ENCODE peak calls at places on chromosomes 1 and 21, in seven cellular contexts. H is CD8-positive, alpha-beta memory T cell; E is uterus; B is DND-41; G is aorta; P is upper lobe of left lung; O is ovary. M is an unnamed sample.

GRCh38 chr1:46002751-46003150 is 129.7 kb downstream of the PIK3R3 start:
- DNase-seq in H (no peak), E (no peak), B (no peak), G (no peak), P (no peak), O (no peak), M (no peak)

GRCh38 chr21:42220138-42220701 is 1.3 kb downstream of the ABCG1 start:
- DNase-seq in H (peak; percentile 62), E (peak; percentile 54), B (peak; percentile 83), G (no peak), P (peak; percentile 79), O (peak; percentile 39), M (peak; percentile 10)

GRCh38 chr1:180267211-180267561 is 37.1 kb downstream of the LHX4 start:
- DNase-seq in H (no peak), E (no peak), B (no peak), G (peak; percentile 61), P (peak; percentile 61), O (no peak), M (no peak)

GRCh38 chr1:166730299-166730888 is 108.9 kb upstream of the POGK start:
- DNase-seq in H (no peak), E (no peak), B (no peak), G (no peak), P (no peak), O (no peak), M (no peak)

GRCh38 chr1:225431081-225431863 is 3.4 kb upstream of the LBR start:
- DNase-seq in H (no peak), E (no peak), B (no peak), G (no peak), P (peak; percentile 73), O (no peak), M (no peak)

GRCh38 chr1:22414244-22414751 is 37.4 kb upstream of the ZBTB40 start:
- DNase-seq in H (no peak), E (no peak), B (no peak), G (no peak), P (no peak), O (peak; percentile 50), M (no peak)

GRCh38 chr1:107009286-107009685 is 47.2 kb upstream of the PRMT6 start:
- DNase-seq in H (no peak), E (no peak), B (no peak), G (no peak), P (no peak), O (no peak), M (no peak)

GRCh38 chr1:68459796-68460195 is 10.0 kb upstream of the RPE65 start:
- DNase-seq in H (no peak), E (no peak), B (no peak), G (no peak), P (no peak), O (no peak), M (no peak)

GRCh38 chr1:61284226-61284854 is 202.0 kb downstream of the NFIA start:
- DNase-seq in H (no peak), E (no peak), B (no peak), G (no peak), P (no peak), O (no peak), M (no peak)

GRCh38 chr1:11407301-11407994 is 71.5 kb upstream of the DISP3 start:
- DNase-seq in H (no peak), E (no peak), B (peak; percentile 81), G (no peak), P (no peak), O (no peak), M (no peak)

GRCh38 chr1:98205291-98206017 is 284.6 kb upstream of the DPYD start:
- DNase-seq in H (no peak), E (no peak), B (no peak), G (no peak), P (no peak), O (no peak), M (no peak)

GRCh38 chr1:26723013-26723991 is 27.5 kb downstream of the ARID1A start:
- DNase-seq in H (peak; percentile 44), E (peak; percentile 89), B (peak; percentile 77), G (peak; percentile 89), P (no peak), O (peak; percentile 86), M (peak; percentile 96)

GRCh38 chr1:26724938-26725337 is 29.1 kb downstream of the ARID1A start:
- DNase-seq in H (no peak), E (no peak), B (no peak), G (no peak), P (no peak), O (no peak), M (no peak)

GRCh38 chr1:26721669-26722355 is 26.0 kb downstream of the ARID1A start:
- DNase-seq in H (no peak), E (no peak), B (no peak), G (no peak), P (no peak), O (no peak), M (no peak)

GRCh38 chr1:26726784-26727183 is 31.0 kb downstream of the ARID1A start:
- DNase-seq in H (no peak), E (no peak), B (no peak), G (no peak), P (no peak), O (no peak), M (no peak)

GRCh38 chr1:26724118-26724517 is 28.3 kb downstream of the ARID1A start:
- DNase-seq in H (no peak), E (no peak), B (no peak), G (no peak), P (no peak), O (no peak), M (no peak)
- H3K4me3 ChIP-seq in H (no peak overlapping the region), E (no peak overlapping the region), B (no peak overlapping the region), G (no peak overlapping the region), P (no peak overlapping the region), O (no peak overlapping the region), M (no peak overlapping the region)

GRCh38 chr1:147083919-147084272 is 88.4 kb downstream of the PRKAB2 start:
- DNase-seq in H (no peak), E (no peak), B (no peak), G (no peak), P (peak; percentile 34), O (no peak), M (no peak)

GRCh38 chr1:147084273-147085096 is 87.8 kb downstream of the PRKAB2 start:
- DNase-seq in H (peak; percentile 56), E (peak; percentile 25), B (no peak), G (peak; percentile 90), P (peak; percentile 88), O (peak; percentile 35), M (peak; percentile 46)

GRCh38 chr1:147080671-147081394 is 91.4 kb downstream of the PRKAB2 start:
- DNase-seq in H (no peak), E (no peak), B (no peak), G (no peak), P (peak; percentile 27), O (no peak), M (no peak)

GRCh38 chr1:147089457-147089856 is 82.8 kb downstream of the PRKAB2 start:
- DNase-seq in H (no peak), E (no peak), B (no peak), G (no peak), P (no peak), O (no peak), M (no peak)

DNA sequence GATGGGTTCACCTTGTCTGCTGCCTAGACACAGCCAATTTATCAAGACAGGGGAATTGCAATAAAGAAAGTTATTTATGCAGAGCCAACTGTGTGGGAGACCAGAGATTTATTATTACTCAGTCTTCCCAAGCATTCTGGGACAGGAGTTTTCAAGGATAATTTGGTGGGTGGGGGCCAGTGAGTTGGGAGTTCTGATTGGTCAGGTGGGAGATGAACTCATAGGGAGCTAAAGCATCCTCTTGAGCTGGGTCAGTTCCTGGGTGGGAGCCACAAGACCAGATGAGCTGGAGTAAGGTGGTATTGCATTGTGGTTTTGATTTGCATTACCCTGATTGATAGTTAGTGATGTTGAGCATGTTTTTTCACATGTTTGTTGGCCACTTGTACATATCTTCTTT is 86.1 kb downstream of the PRKAB2 start:
- DNase-seq in H (no peak), E (no peak), B (no peak), G (no peak), P (no peak), O (no peak), M (no peak)
- H3K9me3 ChIP-seq in H (no peaks in the 10 kb centered on the region), E (no peaks in the 10 kb centered on the region), B (peaks cover 6% of the 10 kb centered on the region), G (no peaks in the 10 kb centered on the region), P (peaks cover 13% of the 10 kb centered on the region), O (peaks cover 2% of the 10 kb centered on the region), M (no peaks in the 10 kb centered on the region)

GRCh38 chr1:2049225-2049516 is 1.0 kb upstream of the PRKCZ start:
- DNase-seq in H (no peak), E (no peak), B (no peak), G (no peak), P (peak; percentile 46), O (no peak), M (no peak)
- H3K4me3 ChIP-seq in H (peak overlapping the region; percentile 70), E (no peak overlapping the region), B (no peak overlapping the region), G (no peak overlapping the region), P (no peak overlapping the region), O (no peak overlapping the region), M (no peak overlapping the region)

GRCh38 chr1:2956571-2956970 is 64.7 kb upstream of the ACTRT2 start:
- DNase-seq in H (no peak), E (no peak), B (no peak), G (no peak), P (no peak), O (no peak), M (no peak)
- H3K9me3 ChIP-seq in H (no peaks in the 10 kb centered on the region), E (no peaks in the 10 kb centered on the region), B (peaks cover 11% of the 10 kb centered on the region), G (no peaks in the 10 kb centered on the region), P (peaks cover 30% of the 10 kb centered on the region), O (peaks cover 3% of the 10 kb centered on the region), M (peaks cover 57% of the 10 kb centered on the region)

GRCh38 chr1:150066328-150066727 is 1.2 kb upstream of the VPS45 start:
- DNase-seq in H (no peak), E (no peak), B (no peak), G (no peak), P (no peak), O (no peak), M (no peak)
- H3K4me3 ChIP-seq in H (peak overlapping the region; percentile 98), E (peak overlapping the region; percentile 68), B (peak overlapping the region; percentile 78), G (peak overlapping the region; percentile 59), P (no peak overlapping the region), O (peak overlapping the region; percentile 64), M (peak overlapping the region; percentile 88)

GRCh38 chr1:224197261-224197600 is 14.2 kb downstream of the DEGS1 start:
- DNase-seq in H (no peak), E (no peak), B (no peak), G (no peak), P (no peak), O (no peak), M (no peak)
- H3K9me3 ChIP-seq in H (no peaks in the 10 kb centered on the region), E (no peaks in the 10 kb centered on the region), B (no peaks in the 10 kb centered on the region), G (no peaks in the 10 kb centered on the region), P (no peaks in the 10 kb centered on the region), O (no peaks in the 10 kb centered on the region), M (no peaks in the 10 kb centered on the region)

M was measured in AG04450.